ENCODE peak calls at places on chromosomes 6 and 20, in five cellular contexts. One of them, this sample, is unnamed.
A peak's percentile ranks its signal among the peaks of the same experiment; 100 is the strongest.

GRCh38 chr6:11332463-11332862 is 100.0 kb upstream of the NEDD9 start:
- DNase-seq in fibroblast of the aortic adventitia: no peak
- DNase-seq in MM.1S: no peak
- DNase-seq in bronchial epithelial cell: no peak
- DNase-seq in AG10803: no peak
- DNase-seq in this sample: no peak

GRCh38 chr6:52304917-52305316 is 20.4 kb upstream of the MCM3 start:
- DNase-seq in fibroblast of the aortic adventitia: peak; percentile 64
- DNase-seq in MM.1S: peak; percentile 51
- DNase-seq in bronchial epithelial cell: no peak
- DNase-seq in AG10803: peak; percentile 60
- DNase-seq in this sample: no peak

GRCh38 chr6:42411431-42411830 is 40.3 kb downstream of the TRERF1 start:
- DNase-seq in fibroblast of the aortic adventitia: peak; percentile 15
- DNase-seq in MM.1S: no peak
- DNase-seq in bronchial epithelial cell: no peak
- DNase-seq in AG10803: no peak
- DNase-seq in this sample: no peak

GRCh38 chr6:116218172-116218633 is 35.7 kb downstream of the TSPYL4 start:
- DNase-seq in fibroblast of the aortic adventitia: peak; percentile 47
- DNase-seq in MM.1S: peak; percentile 34
- DNase-seq in bronchial epithelial cell: peak; percentile 46
- DNase-seq in AG10803: peak; percentile 42
- DNase-seq in this sample: peak; percentile 18

GRCh38 chr20:58712116-58712822 is 19.7 kb downstream of the NPEPL1 start:
- DNase-seq in fibroblast of the aortic adventitia: no peak
- DNase-seq in MM.1S: no peak
- DNase-seq in bronchial epithelial cell: no peak
- DNase-seq in AG10803: no peak
- DNase-seq in this sample: no peak

GRCh38 chr6:157758516-157759023 is 64.5 kb upstream of the SNX9 start:
- DNase-seq in fibroblast of the aortic adventitia: no peak
- DNase-seq in MM.1S: no peak
- DNase-seq in bronchial epithelial cell: no peak
- DNase-seq in AG10803: no peak
- DNase-seq in this sample: no peak

GRCh38 chr6:139736507-139736906 is 362.1 kb upstream of the CITED2 start:
- DNase-seq in fibroblast of the aortic adventitia: no peak
- DNase-seq in MM.1S: no peak
- DNase-seq in bronchial epithelial cell: no peak
- DNase-seq in AG10803: peak; percentile 57
- DNase-seq in this sample: no peak

GRCh38 chr6:14682821-14683220 is 563.0 kb upstream of the JARID2 start:
- DNase-seq in fibroblast of the aortic adventitia: peak; percentile 64
- DNase-seq in MM.1S: no peak
- DNase-seq in bronchial epithelial cell: peak; percentile 86
- DNase-seq in AG10803: peak; percentile 85
- DNase-seq in this sample: peak; percentile 68

GRCh38 chr20:47464380-47465101 is 37.1 kb upstream of the NCOA3 start:
- DNase-seq in fibroblast of the aortic adventitia: peak; percentile 99
- DNase-seq in MM.1S: no peak
- DNase-seq in bronchial epithelial cell: peak; percentile 99
- DNase-seq in AG10803: peak; percentile 98
- DNase-seq in this sample: peak; percentile 99

GRCh38 chr20:63737690-63737939 is 1.2 kb downstream of the LIME1 start:
- DNase-seq in fibroblast of the aortic adventitia: no peak
- DNase-seq in MM.1S: no peak
- DNase-seq in bronchial epithelial cell: no peak
- DNase-seq in AG10803: no peak
- DNase-seq in this sample: no peak

GRCh38 chr6:5679696-5680494 is 326.8 kb downstream of the NRN1 start:
- DNase-seq in fibroblast of the aortic adventitia: no peak
- DNase-seq in MM.1S: no peak
- DNase-seq in bronchial epithelial cell: no peak
- DNase-seq in AG10803: no peak
- DNase-seq in this sample: no peak

GRCh38 chr6:166950443-166950821 is 5.9 kb downstream of the RNASET2 start:
- DNase-seq in fibroblast of the aortic adventitia: no peak
- DNase-seq in MM.1S: peak; percentile 71
- DNase-seq in bronchial epithelial cell: no peak
- DNase-seq in AG10803: no peak
- DNase-seq in this sample: no peak

GRCh38 chr6:125262026-125263013 is 39.4 kb downstream of the HDDC2 start:
- DNase-seq in fibroblast of the aortic adventitia: peak; percentile 89
- DNase-seq in MM.1S: no peak
- DNase-seq in bronchial epithelial cell: no peak
- DNase-seq in AG10803: peak; percentile 75
- DNase-seq in this sample: no peak

GRCh38 chr6:127725821-127726220 is 148.8 kb downstream of the C6orf58 start:
- DNase-seq in fibroblast of the aortic adventitia: no peak
- DNase-seq in MM.1S: no peak
- DNase-seq in bronchial epithelial cell: no peak
- DNase-seq in AG10803: no peak
- DNase-seq in this sample: no peak

GRCh38 chr6:33779895-33780294 is 9.0 kb downstream of the LEMD2 start:
- DNase-seq in fibroblast of the aortic adventitia: no peak
- DNase-seq in MM.1S: no peak
- DNase-seq in bronchial epithelial cell: no peak
- DNase-seq in AG10803: no peak
- DNase-seq in this sample: no peak
- H3K4me3 ChIP-seq in fibroblast of the aortic adventitia: no peak overlapping the region
- H3K4me3 ChIP-seq in MM.1S: no peak overlapping the region
- H3K4me3 ChIP-seq in bronchial epithelial cell: no peak overlapping the region
- H3K4me3 ChIP-seq in AG10803: no peak overlapping the region
- H3K4me3 ChIP-seq in this sample: no peak overlapping the region

GRCh38 chr6:134741193-134741521 is 208.7 kb downstream of the ALDH8A1 start:
- DNase-seq in fibroblast of the aortic adventitia: no peak
- DNase-seq in MM.1S: no peak
- DNase-seq in bronchial epithelial cell: no peak
- DNase-seq in AG10803: no peak
- DNase-seq in this sample: no peak
- TF ChIP-seq CTCF in fibroblast of the aortic adventitia: no peak
- TF ChIP-seq CTCF in MM.1S: no peak
- TF ChIP-seq CTCF in bronchial epithelial cell: no peak
- TF ChIP-seq CTCF in AG10803: peak; percentile 4
- TF ChIP-seq CTCF in this sample: peak; percentile 16

GRCh38 chr6:164344801-164345291 is 930.3 kb downstream of the QKI start:
- DNase-seq in fibroblast of the aortic adventitia: peak; percentile 57
- DNase-seq in MM.1S: no peak
- DNase-seq in bronchial epithelial cell: no peak
- DNase-seq in AG10803: no peak
- DNase-seq in this sample: no peak
- H3K4me3 ChIP-seq in fibroblast of the aortic adventitia: no peak overlapping the region
- H3K4me3 ChIP-seq in MM.1S: no peak overlapping the region
- H3K4me3 ChIP-seq in bronchial epithelial cell: no peak overlapping the region
- H3K4me3 ChIP-seq in AG10803: no peak overlapping the region
- H3K4me3 ChIP-seq in this sample: no peak overlapping the region

DNA sequence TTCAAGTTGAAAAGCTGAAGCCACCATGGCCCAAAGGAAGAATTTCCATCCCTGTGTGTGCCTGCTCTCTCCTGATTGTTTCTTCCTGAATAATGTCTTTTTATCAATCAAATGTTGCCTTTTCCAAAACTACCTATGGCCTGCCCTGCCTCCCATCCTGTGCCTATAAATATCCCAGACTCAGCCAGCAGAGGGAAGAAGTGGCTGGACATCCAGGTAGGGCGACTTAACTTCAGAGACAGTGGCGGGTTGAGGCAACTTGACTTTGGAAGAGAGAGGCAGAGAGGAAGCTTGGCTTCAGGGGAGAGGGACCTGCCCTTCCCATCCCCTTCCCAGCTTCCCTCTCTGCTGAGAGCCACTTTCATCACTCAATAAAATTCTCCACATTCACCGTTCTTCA is 133.0 kb downstream of the LCA5 start:
- DNase-seq in fibroblast of the aortic adventitia: no peak
- DNase-seq in MM.1S: no peak
- DNase-seq in bronchial epithelial cell: no peak
- DNase-seq in AG10803: no peak
- DNase-seq in this sample: no peak
- TF ChIP-seq CTCF in fibroblast of the aortic adventitia: no peak
- TF ChIP-seq CTCF in MM.1S: no peak
- TF ChIP-seq CTCF in bronchial epithelial cell: no peak
- TF ChIP-seq CTCF in AG10803: no peak
- TF ChIP-seq CTCF in this sample: peak; percentile 26

DNA sequence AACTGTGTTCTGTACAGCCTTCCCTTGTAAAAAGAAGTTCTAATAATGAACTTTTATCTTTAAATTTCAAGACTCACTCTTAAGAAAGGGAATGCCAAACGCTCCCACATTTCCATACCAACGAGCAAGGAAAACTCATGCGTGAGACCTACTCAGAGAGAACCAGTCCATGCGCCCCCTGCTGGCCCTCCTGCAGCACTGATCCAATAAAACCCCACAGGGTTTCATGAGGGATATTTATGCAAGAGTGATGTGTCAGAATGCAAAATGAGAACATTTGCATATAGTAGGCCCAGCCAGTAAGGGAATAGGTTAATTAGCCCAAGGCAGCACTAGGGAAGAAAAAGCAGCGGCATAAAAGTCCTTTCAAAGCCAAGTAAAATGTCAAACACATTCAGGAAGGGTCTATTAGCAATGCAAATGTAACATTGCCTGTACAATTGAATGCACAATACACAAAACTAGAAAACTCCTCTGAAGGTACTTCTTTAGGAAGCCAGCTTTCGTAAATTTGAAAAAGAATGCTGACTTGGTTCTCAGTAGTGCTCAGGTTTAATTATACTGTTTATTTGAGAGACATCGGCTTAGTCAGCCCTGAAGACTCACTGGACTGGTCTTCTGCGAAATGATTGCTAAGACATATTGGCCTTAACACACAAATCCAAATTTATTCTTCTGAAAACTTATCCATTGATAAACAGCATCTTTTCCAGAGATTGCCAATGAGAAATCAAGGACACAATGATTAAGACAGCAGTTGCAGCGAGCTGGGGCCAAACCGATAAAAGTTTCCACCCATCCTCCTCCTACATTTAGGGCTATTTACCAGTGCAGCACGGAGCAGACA is 93.2 kb downstream of the GMPR start:
- DNase-seq in fibroblast of the aortic adventitia: peak; percentile 84
- DNase-seq in MM.1S: peak; percentile 60
- DNase-seq in bronchial epithelial cell: peak; percentile 60
- DNase-seq in AG10803: peak; percentile 83
- DNase-seq in this sample: peak; percentile 82
- H3K4me3 ChIP-seq in fibroblast of the aortic adventitia: no peak overlapping the region
- H3K4me3 ChIP-seq in MM.1S: peak overlapping the region; percentile 38
- H3K4me3 ChIP-seq in bronchial epithelial cell: no peak overlapping the region
- H3K4me3 ChIP-seq in AG10803: no peak overlapping the region
- H3K4me3 ChIP-seq in this sample: no peak overlapping the region

GRCh38 chr6:144053601-144054000 is 41.8 kb downstream of the SF3B5 start:
- DNase-seq in fibroblast of the aortic adventitia: no peak
- DNase-seq in MM.1S: no peak
- DNase-seq in bronchial epithelial cell: no peak
- DNase-seq in AG10803: no peak
- DNase-seq in this sample: no peak
- TF ChIP-seq CTCF in fibroblast of the aortic adventitia: no peak
- TF ChIP-seq CTCF in MM.1S: no peak
- TF ChIP-seq CTCF in bronchial epithelial cell: no peak
- TF ChIP-seq CTCF in AG10803: no peak
- TF ChIP-seq CTCF in this sample: no peak

GRCh38 chr6:40588070-40588384 is 863 bp upstream of the LRFN2 start:
- DNase-seq in fibroblast of the aortic adventitia: no peak
- DNase-seq in MM.1S: no peak
- DNase-seq in bronchial epithelial cell: no peak
- DNase-seq in AG10803: no peak
- DNase-seq in this sample: no peak
- H3K4me3 ChIP-seq in fibroblast of the aortic adventitia: no peak overlapping the region
- H3K4me3 ChIP-seq in MM.1S: peak overlapping the region; percentile 17
- H3K4me3 ChIP-seq in bronchial epithelial cell: no peak overlapping the region
- H3K4me3 ChIP-seq in AG10803: no peak overlapping the region
- H3K4me3 ChIP-seq in this sample: no peak overlapping the region